ENCODE peak calls at places on chromosomes 2 and 18, in six cellular contexts. U is stimulated activated CD4-positive, alpha-beta T cell treated with anti-CD3 and anti-CD28 coated beads, Interleukin-15, amount 100 ng/mL, for 48 hours; S is NCI-H446 treated with DMSO at 0.1 percent for 48 hours; E is Right ventricle myocardium inferior; F is AG04450; N is posterior vena cava. A is an unnamed sample.

GRCh38 chr18:78376036-78376435 is 603.6 kb upstream of the SALL3 start:
- DNase-seq in U (no peak), S (no peak), E (peak; percentile 52), F (no peak), N (no peak), A (no peak)

GRCh38 chr18:53153281-53153680 is 813.3 kb downstream of the DCC start:
- DNase-seq in U (no peak), S (no peak), E (no peak), F (no peak), N (no peak), A (peak; percentile 4)

GRCh38 chr2:237156131-237156856 is 70.6 kb downstream of the COPS8 start:
- DNase-seq in U (peak; percentile 53), S (no peak), E (peak; percentile 69), F (peak; percentile 60), N (peak; percentile 93), A (peak; percentile 57)

GRCh38 chr2:196979976-196980375 is 53.5 kb upstream of the PGAP1 start:
- DNase-seq in U (no peak), S (peak; percentile 49), E (no peak), F (no peak), N (no peak), A (no peak)

GRCh38 chr2:9215680-9216079 is 9.1 kb downstream of the ASAP2 start:
- DNase-seq in U (no peak), S (no peak), E (no peak), F (no peak), N (peak; percentile 58), A (no peak)

GRCh38 chr18:61710082-61710620 is 182.7 kb downstream of the RNF152 start:
- DNase-seq in U (no peak), S (no peak), E (no peak), F (no peak), N (no peak), A (no peak)

GRCh38 chr2:216695401-216695821 is at the start of gene IGFBP5:
- DNase-seq in U (no peak), S (peak; percentile 87), E (peak; percentile 91), F (peak; percentile 92), N (peak; percentile 95), A (peak; percentile 36)

GRCh38 chr2:124626993-124627392 is 601.9 kb downstream of the CNTNAP5 start:
- DNase-seq in U (no peak), S (no peak), E (no peak), F (no peak), N (no peak), A (no peak)

GRCh38 chr2:207434288-207434687 is 95.5 kb upstream of the CREB1 start:
- DNase-seq in U (no peak), S (no peak), E (no peak), F (no peak), N (no peak), A (peak; percentile 18)

GRCh38 chr2:215396595-215397313 is 39.1 kb downstream of the FN1 start:
- DNase-seq in U (no peak), S (no peak), E (no peak), F (peak; percentile 63), N (no peak), A (peak; percentile 22)

GRCh38 chr2:54522624-54523281 is 66.6 kb downstream of the SPTBN1 start:
- DNase-seq in U (peak; percentile 27), S (no peak), E (peak; percentile 72), F (no peak), N (no peak), A (peak; percentile 44)

GRCh38 chr2:109128466-109129355 is at the start of gene SH3RF3:
- DNase-seq in U (no peak), S (no peak), E (peak; percentile 88), F (no peak), N (peak; percentile 90), A (peak; percentile 34)

GRCh38 chr2:1717129-1717528 is 27.2 kb downstream of the PXDN start:
- DNase-seq in U (no peak), S (no peak), E (no peak), F (no peak), N (peak; percentile 80), A (peak; percentile 31)

A was measured in HT1080.